ENCODE peak calls at places on chromosomes 6 and 20, in five cellular contexts. One of them, this sample, is unnamed.

GRCh38 chr6:14059791-14060436 is 57.7 kb upstream of the CD83 start:
- DNase-seq in cardiac fibroblast: no peak
- DNase-seq in cardiac muscle cell: no peak
- DNase-seq in tibial artery: no peak
- DNase-seq in HL-60: no peak
- DNase-seq in this sample: no peak

GRCh38 chr6:31575952-31576684 is 753 bp downstream of the TNF start:
- DNase-seq in cardiac muscle cell: no peak
- DNase-seq in tibial artery: no peak
- DNase-seq in HL-60: peak
- DNase-seq in cardiac fibroblast: peak
- DNase-seq in this sample: no peak

GRCh38 chr6:37017606-37018005 is 12.2 kb downstream of the FGD2 start:
- DNase-seq in cardiac fibroblast: no peak
- DNase-seq in cardiac muscle cell: no peak
- DNase-seq in tibial artery: no peak
- DNase-seq in HL-60: no peak
- DNase-seq in this sample: no peak

GRCh38 chr6:31528821-31529328 is at the start of gene MCCD1:
- DNase-seq in tibial artery: no peak
- DNase-seq in cardiac muscle cell: no peak
- DNase-seq in cardiac fibroblast: no peak
- DNase-seq in HL-60: no peak
- DNase-seq in this sample: peak

GRCh38 chr6:151137441-151137984 is 102.3 kb upstream of the AKAP12 start:
- DNase-seq in cardiac muscle cell: no peak
- DNase-seq in HL-60: no peak
- DNase-seq in tibial artery: no peak
- DNase-seq in cardiac fibroblast: no peak
- DNase-seq in this sample: no peak

GRCh38 chr6:125718109-125718508 is 31.3 kb upstream of the HEY2 start:
- DNase-seq in HL-60: no peak
- DNase-seq in tibial artery: no peak
- DNase-seq in cardiac muscle cell: no peak
- DNase-seq in cardiac fibroblast: no peak
- DNase-seq in this sample: no peak

GRCh38 chr6:147479857-147480256 is 28.6 kb upstream of the SAMD5 start:
- DNase-seq in tibial artery: no peak
- DNase-seq in HL-60: no peak
- DNase-seq in cardiac fibroblast: no peak
- DNase-seq in cardiac muscle cell: no peak
- DNase-seq in this sample: no peak

GRCh38 chr6:167293590-167294091 is 2.5 kb downstream of the UNC93A start:
- DNase-seq in cardiac fibroblast: no peak
- DNase-seq in HL-60: no peak
- DNase-seq in cardiac muscle cell: no peak
- DNase-seq in tibial artery: no peak
- DNase-seq in this sample: no peak

GRCh38 chr6:108609276-108609769 is 48.6 kb downstream of the FOXO3 start:
- DNase-seq in tibial artery: peak
- DNase-seq in cardiac muscle cell: no peak
- DNase-seq in cardiac fibroblast: peak
- DNase-seq in HL-60: no peak
- DNase-seq in this sample: peak

GRCh38 chr6:3194535-3195376 is 32.7 kb downstream of the TUBB2B start:
- DNase-seq in cardiac fibroblast: peak
- DNase-seq in tibial artery: no peak
- DNase-seq in cardiac muscle cell: peak
- DNase-seq in HL-60: no peak
- DNase-seq in this sample: no peak

GRCh38 chr20:46959081-46959692 is 64.5 kb downstream of the EYA2 start:
- DNase-seq in HL-60: no peak
- DNase-seq in tibial artery: no peak
- DNase-seq in cardiac muscle cell: peak
- DNase-seq in cardiac fibroblast: peak
- DNase-seq in this sample: peak

GRCh38 chr6:158629376-158630221 is 14.9 kb downstream of the DYNLT1 start:
- DNase-seq in cardiac muscle cell: no peak
- DNase-seq in tibial artery: no peak
- DNase-seq in cardiac fibroblast: no peak
- DNase-seq in HL-60: no peak
- DNase-seq in this sample: peak

GRCh38 chr6:150680510-150680909 is 80.8 kb downstream of the PLEKHG1 start:
- DNase-seq in cardiac fibroblast: no peak
- DNase-seq in HL-60: no peak
- DNase-seq in cardiac muscle cell: no peak
- DNase-seq in tibial artery: no peak
- DNase-seq in this sample: no peak

GRCh38 chr6:150334790-150335783 is 33.7 kb upstream of the IYD start:
- DNase-seq in cardiac fibroblast: peak
- DNase-seq in HL-60: peak
- DNase-seq in tibial artery: peak
- DNase-seq in cardiac muscle cell: peak
- DNase-seq in this sample: peak

GRCh38 chr20:8423482-8423881 is 291.4 kb downstream of the PLCB1 start:
- DNase-seq in cardiac fibroblast: no peak
- DNase-seq in HL-60: no peak
- DNase-seq in tibial artery: no peak
- DNase-seq in cardiac muscle cell: no peak
- DNase-seq in this sample: no peak

GRCh38 chr6:43766964-43767461 is 3.0 kb upstream of the VEGFA start:
- DNase-seq in tibial artery: no peak
- DNase-seq in cardiac muscle cell: no peak
- DNase-seq in HL-60: no peak
- DNase-seq in cardiac fibroblast: no peak
- DNase-seq in this sample: no peak

GRCh38 chr20:50799890-50800550 is 5.2 kb downstream of the BCAS4 start:
- DNase-seq in cardiac fibroblast: no peak
- DNase-seq in tibial artery: no peak
- DNase-seq in HL-60: no peak
- DNase-seq in cardiac muscle cell: no peak
- DNase-seq in this sample: no peak

GRCh38 chr6:117423754-117424153 is 2.0 kb downstream of the ROS1 start:
- DNase-seq in tibial artery: no peak
- DNase-seq in cardiac fibroblast: no peak
- DNase-seq in HL-60: no peak
- DNase-seq in cardiac muscle cell: no peak
- DNase-seq in this sample: no peak

GRCh38 chr20:33460711-33461110 is 17.1 kb upstream of the SNTA1 start:
- DNase-seq in cardiac muscle cell: no peak
- DNase-seq in tibial artery: no peak
- DNase-seq in cardiac fibroblast: no peak
- DNase-seq in HL-60: no peak
- DNase-seq in this sample: no peak

GRCh38 chr6:35539223-35539622 is 26.5 kb upstream of the TULP1 start:
- DNase-seq in cardiac fibroblast: no peak
- DNase-seq in tibial artery: no peak
- DNase-seq in HL-60: no peak
- DNase-seq in cardiac muscle cell: no peak
- DNase-seq in this sample: no peak

GRCh38 chr6:44039191-44039719 is 88.0 kb downstream of the MRPL14 start:
- DNase-seq in cardiac fibroblast: no peak
- DNase-seq in tibial artery: peak
- DNase-seq in cardiac muscle cell: no peak
- DNase-seq in HL-60: no peak
- DNase-seq in this sample: no peak

GRCh38 chr20:5172167-5172586 is 45.4 kb downstream of the CDS2 start:
- DNase-seq in tibial artery: no peak
- DNase-seq in cardiac fibroblast: no peak
- DNase-seq in HL-60: no peak
- DNase-seq in cardiac muscle cell: no peak
- DNase-seq in this sample: no peak

DNA sequence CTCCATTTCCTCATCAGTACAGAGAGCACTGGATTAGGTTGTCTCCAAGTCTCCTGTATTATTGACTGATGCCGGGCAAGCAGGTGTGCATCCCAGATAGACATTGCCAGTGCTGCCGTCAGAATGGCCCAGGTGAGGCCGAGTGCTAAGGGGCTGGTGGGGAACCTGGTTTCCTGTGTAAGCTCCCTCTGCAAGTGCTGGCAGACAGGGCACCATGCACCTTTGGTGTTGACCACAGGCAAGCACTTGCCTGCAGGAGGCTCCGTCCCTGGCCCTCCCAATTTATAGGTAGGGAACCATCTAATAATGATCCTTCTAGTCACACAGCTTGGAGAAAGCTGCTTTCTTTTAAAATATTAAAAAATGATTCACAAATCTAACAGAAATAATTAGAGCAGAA is 747 bp downstream of the GABRR1 start:
- DNase-seq in cardiac fibroblast: no peak
- DNase-seq in HL-60: no peak
- DNase-seq in tibial artery: no peak
- DNase-seq in cardiac muscle cell: no peak
- DNase-seq in this sample: no peak
- TF ChIP-seq CTCF in cardiac fibroblast: no peak
- TF ChIP-seq CTCF in HL-60: no peak
- TF ChIP-seq CTCF in tibial artery: no peak
- TF ChIP-seq CTCF in cardiac muscle cell: no peak
- TF ChIP-seq CTCF in this sample: no peak

GRCh38 chr6:30213654-30213998 is 420 bp upstream of the TRIM26 start:
- DNase-seq in cardiac muscle cell: no peak
- DNase-seq in HL-60: no peak
- DNase-seq in cardiac fibroblast: no peak
- DNase-seq in tibial artery: no peak
- DNase-seq in this sample: no peak
- TF ChIP-seq CTCF in cardiac muscle cell: no peak
- TF ChIP-seq CTCF in HL-60: no peak
- TF ChIP-seq CTCF in cardiac fibroblast: no peak
- TF ChIP-seq CTCF in tibial artery: no peak
- TF ChIP-seq CTCF in this sample: no peak

GRCh38 chr6:26292709-26293108 is 72.3 kb upstream of the BTN3A2 start:
- DNase-seq in tibial artery: no peak
- DNase-seq in HL-60: no peak
- DNase-seq in cardiac muscle cell: no peak
- DNase-seq in cardiac fibroblast: no peak
- DNase-seq in this sample: no peak

GRCh38 chr6:26294276-26294675 is 70.7 kb upstream of the BTN3A2 start:
- DNase-seq in cardiac muscle cell: no peak
- DNase-seq in cardiac fibroblast: no peak
- DNase-seq in HL-60: no peak
- DNase-seq in tibial artery: no peak
- DNase-seq in this sample: no peak

GRCh38 chr6:26288155-26288554 is 76.8 kb upstream of the BTN3A2 start:
- DNase-seq in cardiac fibroblast: no peak
- DNase-seq in HL-60: no peak
- DNase-seq in cardiac muscle cell: no peak
- DNase-seq in tibial artery: no peak
- DNase-seq in this sample: no peak

GRCh38 chr6:26286168-26286854 is 78.7 kb upstream of the BTN3A2 start:
- DNase-seq in tibial artery: peak
- DNase-seq in HL-60: peak
- DNase-seq in cardiac fibroblast: peak
- DNase-seq in cardiac muscle cell: peak
- DNase-seq in this sample: no peak

GRCh38 chr6:26290941-26291340 is 74.1 kb upstream of the BTN3A2 start:
- DNase-seq in tibial artery: no peak
- DNase-seq in HL-60: no peak
- DNase-seq in cardiac muscle cell: no peak
- DNase-seq in cardiac fibroblast: no peak
- DNase-seq in this sample: no peak
- TF ChIP-seq CTCF in tibial artery: no peak
- TF ChIP-seq CTCF in HL-60: no peak
- TF ChIP-seq CTCF in cardiac muscle cell: no peak
- TF ChIP-seq CTCF in cardiac fibroblast: no peak
- TF ChIP-seq CTCF in this sample: no peak

DNA sequence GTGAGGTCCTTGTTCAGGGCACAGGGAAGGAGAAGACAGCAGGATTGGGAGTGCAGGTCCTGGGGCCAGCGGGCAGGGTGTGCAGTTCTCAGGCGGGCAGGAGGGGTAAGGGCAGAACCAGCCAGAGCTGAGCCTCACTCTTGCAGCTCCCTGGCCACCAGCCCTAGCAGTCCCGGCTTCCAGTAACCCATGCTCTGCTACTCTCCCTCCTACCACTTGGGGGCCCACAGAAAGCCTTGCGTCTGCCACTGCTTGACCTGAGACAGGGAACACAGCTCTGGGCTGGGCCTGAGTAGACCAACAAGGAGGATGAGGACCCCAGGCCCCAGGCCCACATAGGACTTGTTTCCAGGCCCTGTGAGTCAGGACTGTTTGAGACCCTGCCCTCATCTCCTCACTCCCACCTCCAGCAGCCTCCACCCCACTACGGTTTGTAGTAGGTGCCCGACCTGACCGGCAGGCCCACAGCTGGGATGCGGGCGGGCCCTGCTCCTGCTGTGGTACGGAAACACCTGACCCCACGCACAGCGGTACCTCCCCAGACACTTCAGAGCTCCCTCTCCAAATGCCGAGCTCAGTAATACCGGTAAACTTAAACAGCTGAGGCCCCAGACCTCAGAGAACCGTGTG is 39.2 kb downstream of the KCNK5 start:
- DNase-seq in tibial artery: peak
- DNase-seq in cardiac muscle cell: peak
- DNase-seq in cardiac fibroblast: no peak
- DNase-seq in HL-60: peak
- DNase-seq in this sample: no peak
- TF ChIP-seq CTCF in tibial artery: peak
- TF ChIP-seq CTCF in cardiac muscle cell: peak
- TF ChIP-seq CTCF in cardiac fibroblast: peak
- TF ChIP-seq CTCF in HL-60: peak
- TF ChIP-seq CTCF in this sample: peak

GRCh38 chr6:78623567-78623966 is 243.8 kb upstream of the IRAK1BP1 start:
- DNase-seq in tibial artery: no peak
- DNase-seq in HL-60: no peak
- DNase-seq in cardiac muscle cell: no peak
- DNase-seq in cardiac fibroblast: peak
- DNase-seq in this sample: no peak

GRCh38 chr6:78614961-78615360 is 252.4 kb upstream of the IRAK1BP1 start:
- DNase-seq in tibial artery: no peak
- DNase-seq in cardiac fibroblast: no peak
- DNase-seq in HL-60: no peak
- DNase-seq in cardiac muscle cell: no peak
- DNase-seq in this sample: no peak

GRCh38 chr6:78615430-78615904 is 251.9 kb upstream of the IRAK1BP1 start:
- DNase-seq in HL-60: no peak
- DNase-seq in cardiac muscle cell: peak
- DNase-seq in cardiac fibroblast: peak
- DNase-seq in tibial artery: no peak
- DNase-seq in this sample: peak

DNA sequence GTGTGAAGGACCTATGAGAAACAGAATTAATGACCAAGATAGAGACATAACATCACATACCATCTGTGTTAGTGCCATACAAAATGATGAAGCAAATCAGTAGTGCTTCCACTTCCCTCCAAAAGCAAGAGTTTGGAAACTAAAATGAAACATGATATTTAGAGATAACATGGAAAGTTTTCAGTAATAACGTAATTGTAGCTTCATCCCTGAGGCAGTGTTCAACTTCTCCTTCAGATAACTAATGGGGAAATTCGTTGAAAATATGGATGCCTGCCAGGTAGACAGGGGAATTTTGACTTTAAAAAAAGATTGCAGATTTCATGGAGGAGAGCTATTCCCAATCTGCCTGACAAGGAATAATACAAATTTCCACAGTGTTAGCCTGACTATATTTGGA is 248.3 kb upstream of the IRAK1BP1 start:
- DNase-seq in tibial artery: no peak
- DNase-seq in cardiac fibroblast: no peak
- DNase-seq in HL-60: no peak
- DNase-seq in cardiac muscle cell: peak
- DNase-seq in this sample: no peak
- TF ChIP-seq CTCF in tibial artery: no peak
- TF ChIP-seq CTCF in cardiac fibroblast: no peak
- TF ChIP-seq CTCF in HL-60: no peak
- TF ChIP-seq CTCF in cardiac muscle cell: no peak
- TF ChIP-seq CTCF in this sample: no peak

GRCh38 chr20:58359441-58359840 is 29.6 kb upstream of the VAPB start:
- DNase-seq in tibial artery: no peak
- DNase-seq in cardiac muscle cell: peak
- DNase-seq in cardiac fibroblast: peak
- DNase-seq in HL-60: no peak
- DNase-seq in this sample: no peak
- TF ChIP-seq CTCF in tibial artery: no peak
- TF ChIP-seq CTCF in cardiac muscle cell: peak
- TF ChIP-seq CTCF in cardiac fibroblast: peak
- TF ChIP-seq CTCF in HL-60: no peak
- TF ChIP-seq CTCF in this sample: no peak